ENCODE peak calls at places on chromosomes 11 and 22, in six cellular contexts. One of them, this sample, is unnamed.

GRCh38 chr22:23837911-23838685 is 708 bp downstream of the DERL3 start:
- DNase-seq in SK-N-SH: peak
- DNase-seq in GM12878: no peak
- DNase-seq in HepG2: no peak
- DNase-seq in K562: peak
- DNase-seq in H1: peak
- DNase-seq in this sample: peak

GRCh38 chr22:44496305-44496704 is 1.7 kb downstream of the RTL6 start:
- DNase-seq in H1: no peak
- DNase-seq in SK-N-SH: no peak
- DNase-seq in GM12878: no peak
- DNase-seq in HepG2: no peak
- DNase-seq in K562: no peak
- DNase-seq in this sample: no peak

GRCh38 chr11:11464555-11464954 is 111.5 kb upstream of the CSNK2A3 start:
- DNase-seq in K562: no peak
- DNase-seq in GM12878: no peak
- DNase-seq in SK-N-SH: no peak
- DNase-seq in HepG2: no peak
- DNase-seq in H1: no peak
- DNase-seq in this sample: no peak

GRCh38 chr11:117827521-117828511 is 3.3 kb upstream of the FXYD2 start:
- DNase-seq in K562: no peak
- DNase-seq in GM12878: no peak
- DNase-seq in HepG2: no peak
- DNase-seq in SK-N-SH: no peak
- DNase-seq in H1: peak
- DNase-seq in this sample: no peak

GRCh38 chr22:28930357-28931007 is 47.1 kb downstream of the ZNRF3 start:
- DNase-seq in HepG2: no peak
- DNase-seq in SK-N-SH: no peak
- DNase-seq in GM12878: no peak
- DNase-seq in H1: no peak
- DNase-seq in K562: no peak
- DNase-seq in this sample: no peak

GRCh38 chr11:13268791-13269190 is 8.8 kb upstream of the BMAL1 start:
- DNase-seq in H1: no peak
- DNase-seq in HepG2: no peak
- DNase-seq in SK-N-SH: no peak
- DNase-seq in GM12878: no peak
- DNase-seq in K562: no peak
- DNase-seq in this sample: no peak

GRCh38 chr22:42635531-42635930 is 4.9 kb downstream of the ATP5MGL start:
- DNase-seq in SK-N-SH: no peak
- DNase-seq in K562: no peak
- DNase-seq in GM12878: no peak
- DNase-seq in H1: no peak
- DNase-seq in HepG2: no peak
- DNase-seq in this sample: no peak

GRCh38 chr22:24071686-24072085 is 60.6 kb downstream of the CABIN1 start:
- DNase-seq in H1: no peak
- DNase-seq in HepG2: no peak
- DNase-seq in K562: no peak
- DNase-seq in SK-N-SH: no peak
- DNase-seq in GM12878: no peak
- DNase-seq in this sample: no peak

DNA sequence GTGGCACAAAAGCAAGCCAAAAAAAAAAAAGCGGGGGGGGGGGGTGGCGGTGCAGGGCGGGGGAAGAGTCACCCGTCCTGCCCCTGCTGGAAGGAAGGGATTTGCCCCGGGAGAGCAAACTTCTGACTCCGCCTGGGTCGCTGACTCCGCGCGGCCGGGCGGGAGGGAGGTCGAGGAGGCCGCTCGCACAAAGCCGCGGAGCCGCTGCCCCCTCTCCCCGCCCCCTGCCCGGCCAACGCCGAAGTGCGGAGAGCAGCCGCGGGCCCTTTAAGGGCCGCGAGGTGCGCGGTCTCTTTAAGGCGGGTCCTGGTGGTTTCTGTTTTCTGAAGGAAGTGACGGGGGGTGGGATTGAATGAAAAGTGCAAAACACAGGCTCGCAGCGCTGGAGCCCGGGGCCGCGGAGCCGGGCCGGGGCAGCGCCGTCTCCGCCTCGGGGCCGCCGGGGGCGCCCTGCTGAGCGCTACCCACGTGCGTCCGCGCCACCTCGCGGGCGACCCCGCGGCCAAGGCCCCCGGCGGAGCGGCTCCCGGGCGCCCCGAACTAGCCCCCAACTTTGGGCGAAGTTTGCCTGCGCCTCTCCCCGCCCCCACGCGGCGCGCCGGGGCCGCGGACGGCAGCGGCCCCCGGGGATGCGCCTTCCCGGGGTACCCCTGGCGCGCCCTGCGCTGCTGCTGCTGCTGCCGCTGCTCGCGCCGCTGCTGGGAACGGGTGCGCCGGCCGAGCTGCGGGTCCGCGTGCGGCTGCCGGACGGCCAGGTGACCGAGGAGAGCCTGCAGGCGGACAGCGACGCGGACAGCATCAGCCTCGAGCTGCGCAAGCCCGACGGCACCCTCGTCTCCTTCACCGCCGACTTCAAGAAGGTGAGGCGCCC is at the start of gene OAF:
- DNase-seq in GM12878: no peak
- DNase-seq in H1: peak
- DNase-seq in SK-N-SH: peak
- DNase-seq in HepG2: peak
- DNase-seq in K562: peak
- DNase-seq in this sample: peak
- TF ChIP-seq POLR2AphosphoS5 in GM12878: no peak
- TF ChIP-seq POLR2AphosphoS5 in H1: no peak
- TF ChIP-seq POLR2AphosphoS5 in SK-N-SH: no peak
- TF ChIP-seq POLR2AphosphoS5 in HepG2: peak
- TF ChIP-seq POLR2AphosphoS5 in K562: no peak
- TF ChIP-seq POLR2AphosphoS5 in this sample: no peak

GRCh38 chr11:35079581-35079980 is 59.4 kb upstream of the CD44 start:
- DNase-seq in K562: no peak
- DNase-seq in HepG2: no peak
- DNase-seq in GM12878: no peak
- DNase-seq in SK-N-SH: no peak
- DNase-seq in H1: no peak
- DNase-seq in this sample: peak

GRCh38 chr11:35077709-35078695 is 61.0 kb upstream of the CD44 start:
- DNase-seq in HepG2: no peak
- DNase-seq in H1: no peak
- DNase-seq in SK-N-SH: no peak
- DNase-seq in GM12878: peak
- DNase-seq in K562: no peak
- DNase-seq in this sample: peak

GRCh38 chr11:35076201-35077100 is 62.5 kb upstream of the CD44 start:
- DNase-seq in SK-N-SH: no peak
- DNase-seq in HepG2: no peak
- DNase-seq in GM12878: no peak
- DNase-seq in K562: no peak
- DNase-seq in H1: no peak
- DNase-seq in this sample: no peak

GRCh38 chr11:35071722-35072121 is 67.2 kb upstream of the CD44 start:
- DNase-seq in H1: no peak
- DNase-seq in HepG2: no peak
- DNase-seq in K562: no peak
- DNase-seq in SK-N-SH: no peak
- DNase-seq in GM12878: no peak
- DNase-seq in this sample: no peak

DNA sequence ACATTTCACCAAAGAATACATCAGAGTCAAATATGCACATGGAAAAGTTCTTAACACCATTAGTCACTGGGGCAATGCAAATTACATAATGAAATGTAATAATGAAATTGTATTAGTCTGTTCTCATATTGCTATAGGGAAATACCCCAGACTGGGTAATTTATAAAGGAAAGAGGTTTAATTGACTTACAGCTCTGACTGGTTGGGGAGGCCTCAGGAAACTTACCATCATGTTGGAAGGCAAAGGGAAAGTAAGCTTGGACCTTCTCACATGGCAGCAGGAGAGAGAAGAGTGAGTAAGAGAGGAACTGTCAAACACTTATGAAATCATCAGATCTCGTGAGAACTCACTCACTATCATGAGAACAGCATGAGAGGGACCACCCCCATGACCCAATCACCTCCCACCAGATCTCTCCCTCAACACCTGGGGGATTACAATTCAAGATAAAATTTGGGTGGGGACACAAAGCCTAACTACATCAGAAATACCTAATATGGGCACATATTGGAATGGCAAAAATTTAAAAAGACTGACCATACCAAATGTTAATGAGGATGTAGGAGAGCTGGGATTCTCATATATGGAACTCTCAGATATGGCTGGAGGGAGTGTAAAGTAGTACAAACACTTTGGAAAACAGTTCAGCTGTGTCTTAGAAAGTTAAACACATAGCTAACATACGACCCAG is 65.1 kb upstream of the CD44 start:
- DNase-seq in SK-N-SH: no peak
- DNase-seq in H1: no peak
- DNase-seq in K562: no peak
- DNase-seq in HepG2: no peak
- DNase-seq in GM12878: no peak
- DNase-seq in this sample: peak
- TF ChIP-seq GABPA in SK-N-SH: no peak
- TF ChIP-seq GABPA in H1: no peak
- TF ChIP-seq GABPA in K562: no peak
- TF ChIP-seq GABPA in HepG2: no peak
- TF ChIP-seq GABPA in GM12878: no peak
- TF ChIP-seq GABPA in this sample: no peak

GRCh38 chr11:2940930-2941821 is 12.0 kb upstream of the PHLDA2 start:
- DNase-seq in HepG2: no peak
- DNase-seq in SK-N-SH: peak
- DNase-seq in GM12878: no peak
- DNase-seq in H1: no peak
- DNase-seq in K562: no peak
- DNase-seq in this sample: no peak
- H3K27ac ChIP-seq in HepG2: peak
- H3K27ac ChIP-seq in SK-N-SH: no peak
- H3K27ac ChIP-seq in GM12878: no peak
- H3K27ac ChIP-seq in H1: no peak
- H3K27ac ChIP-seq in K562: no peak
- H3K27ac ChIP-seq in this sample: no peak

DNA sequence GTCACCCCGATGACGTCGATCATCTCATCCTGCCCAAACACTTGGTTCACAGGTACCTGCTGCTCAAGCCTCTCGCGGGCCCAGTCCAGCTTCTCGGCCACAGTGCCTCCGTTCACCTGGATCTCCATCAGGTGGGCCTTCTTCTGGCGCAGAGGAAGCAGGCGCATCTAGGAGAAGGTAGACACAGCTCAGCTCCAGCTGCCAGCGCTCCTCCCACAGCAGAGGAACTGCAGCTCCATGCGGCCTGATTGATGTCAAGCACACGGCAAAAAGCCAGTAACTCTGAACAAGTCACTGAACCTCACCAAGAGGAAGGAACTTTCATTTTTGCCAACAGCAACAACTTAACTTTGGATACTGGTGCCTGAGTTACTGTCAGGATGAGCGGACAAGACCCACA is 4.0 kb downstream of the RPL3 start:
- DNase-seq in H1: no peak
- DNase-seq in K562: no peak
- DNase-seq in HepG2: no peak
- DNase-seq in SK-N-SH: no peak
- DNase-seq in GM12878: no peak
- DNase-seq in this sample: no peak
- TF ChIP-seq POLR2AphosphoS5 in H1: peak
- TF ChIP-seq POLR2AphosphoS5 in K562: peak
- TF ChIP-seq POLR2AphosphoS5 in HepG2: no peak
- TF ChIP-seq POLR2AphosphoS5 in SK-N-SH: no peak
- TF ChIP-seq POLR2AphosphoS5 in GM12878: peak
- TF ChIP-seq POLR2AphosphoS5 in this sample: peak

GRCh38 chr11:1770061-1770460 is 6.3 kb upstream of the CTSD start:
- DNase-seq in HepG2: no peak
- DNase-seq in K562: no peak
- DNase-seq in SK-N-SH: no peak
- DNase-seq in GM12878: no peak
- DNase-seq in H1: no peak
- DNase-seq in this sample: no peak
- TF ChIP-seq GABPA in HepG2: no peak
- TF ChIP-seq GABPA in K562: no peak
- TF ChIP-seq GABPA in SK-N-SH: no peak
- TF ChIP-seq GABPA in GM12878: no peak
- TF ChIP-seq GABPA in H1: no peak
- TF ChIP-seq GABPA in this sample: no peak

GRCh38 chr11:18632841-18633240 is 1.3 kb downstream of the SPTY2D1 start:
- DNase-seq in SK-N-SH: no peak
- DNase-seq in GM12878: no peak
- DNase-seq in K562: no peak
- DNase-seq in H1: no peak
- DNase-seq in HepG2: no peak
- DNase-seq in this sample: no peak

GRCh38 chr11:18634140-18635032 is at the start of gene SPTY2D1:
- DNase-seq in GM12878: peak
- DNase-seq in SK-N-SH: peak
- DNase-seq in HepG2: peak
- DNase-seq in H1: peak
- DNase-seq in K562: peak
- DNase-seq in this sample: peak

GRCh38 chr11:18633256-18634139 is 644 bp downstream of the SPTY2D1 start:
- DNase-seq in SK-N-SH: peak
- DNase-seq in K562: no peak
- DNase-seq in GM12878: peak
- DNase-seq in HepG2: no peak
- DNase-seq in H1: no peak
- DNase-seq in this sample: no peak
- H3K27ac ChIP-seq in SK-N-SH: peak
- H3K27ac ChIP-seq in K562: peak
- H3K27ac ChIP-seq in GM12878: peak
- H3K27ac ChIP-seq in HepG2: peak
- H3K27ac ChIP-seq in H1: peak
- H3K27ac ChIP-seq in this sample: peak

DNA sequence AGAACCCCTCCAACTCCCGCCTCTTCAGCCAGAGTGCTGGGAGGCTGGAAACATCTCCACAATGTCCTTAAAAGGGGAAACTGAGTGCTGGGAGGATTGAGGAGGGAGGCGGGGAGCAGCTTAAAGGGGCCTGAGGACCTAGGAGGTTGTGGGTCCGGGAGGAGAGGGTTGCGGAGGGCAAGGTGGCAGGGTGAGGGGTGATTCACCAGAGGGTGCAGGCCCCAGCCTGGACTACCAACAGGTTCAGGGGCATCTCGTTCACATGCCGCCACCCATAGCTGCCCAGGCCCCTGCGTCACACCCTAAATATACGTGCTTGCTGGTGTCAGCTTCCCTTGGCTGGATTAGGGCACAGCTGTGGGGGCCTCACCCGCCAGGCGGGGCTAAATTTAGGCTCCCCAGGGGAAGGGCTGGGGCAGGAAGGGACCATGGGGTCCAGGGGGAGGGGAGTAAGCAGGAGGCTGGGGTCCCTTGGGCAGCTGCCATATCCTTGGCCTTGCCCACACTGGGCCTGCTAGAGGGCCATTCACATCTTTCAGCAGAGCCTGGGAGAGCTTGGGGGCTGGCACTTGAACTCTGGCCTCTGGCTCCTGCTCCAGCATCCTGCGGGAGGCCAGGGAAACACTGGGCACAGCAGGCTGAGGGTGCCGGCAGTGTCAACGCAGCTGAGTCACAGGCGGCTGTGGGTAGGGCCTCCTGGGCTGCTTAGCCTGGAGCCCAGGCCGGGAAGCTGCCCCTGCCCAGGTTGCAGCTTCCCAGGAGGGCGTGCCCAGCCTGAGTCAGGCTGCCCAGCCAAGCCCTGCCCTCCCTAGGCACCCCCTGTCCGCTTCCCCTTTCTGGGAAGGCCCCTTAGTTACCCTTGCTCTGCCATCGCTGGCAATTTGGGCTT is 1.3 kb downstream of the EHBP1L1 start:
- DNase-seq in H1: no peak
- DNase-seq in GM12878: no peak
- DNase-seq in SK-N-SH: no peak
- DNase-seq in K562: no peak
- DNase-seq in HepG2: peak
- DNase-seq in this sample: peak
- TF ChIP-seq POLR2AphosphoS5 in H1: no peak
- TF ChIP-seq POLR2AphosphoS5 in GM12878: no peak
- TF ChIP-seq POLR2AphosphoS5 in SK-N-SH: peak
- TF ChIP-seq POLR2AphosphoS5 in K562: no peak
- TF ChIP-seq POLR2AphosphoS5 in HepG2: no peak
- TF ChIP-seq POLR2AphosphoS5 in this sample: no peak

This sample was measured in HL-60.